ENCODE peak calls at places on chromosome 9, in eight cellular contexts. H, G, E, L, U, Q, Y and C are unnamed samples.

GRCh38 chr9:134611046-134611445 is 30.6 kb upstream of the COL5A1 start:
- DNase-seq in H (no peak), G (no peak), E (no peak), L (no peak), U (no peak), Q (no peak), Y (no peak), C (no peak)

GRCh38 chr9:127664678-127665507 is 41.9 kb upstream of the CFAP157 start:
- DNase-seq in H (no peak), G (peak), E (no peak), L (peak), U (no peak), Q (no peak), Y (no peak), C (no peak)

GRCh38 chr9:95981741-95982390 is 106.4 kb downstream of the ERCC6L2 start:
- DNase-seq in H (no peak), G (no peak), E (no peak), L (no peak), U (no peak), Q (no peak), Y (no peak), C (no peak)

GRCh38 chr9:120710110-120710981 is 3.9 kb downstream of the MEGF9 start:
- DNase-seq in H (peak), G (peak), E (peak), L (peak), U (no peak), Q (no peak), Y (no peak), C (peak)

GRCh38 chr9:69079186-69079585 is 43.6 kb downstream of the FXN start:
- DNase-seq in H (no peak), G (no peak), E (no peak), L (no peak), U (no peak), Q (no peak), Y (no peak), C (no peak)

GRCh38 chr9:94928271-94928670 is 201.8 kb downstream of the AOPEP start:
- DNase-seq in H (no peak), G (peak), E (no peak), L (no peak), U (no peak), Q (no peak), Y (no peak), C (no peak)

GRCh38 chr9:118059520-118060278 is 355.5 kb downstream of the TLR4 start:
- DNase-seq in H (peak), G (no peak), E (no peak), L (peak), U (no peak), Q (no peak), Y (no peak), C (no peak)

GRCh38 chr9:3528466-3528865 is 2.7 kb upstream of the RFX3 start:
- DNase-seq in H (no peak), G (no peak), E (no peak), L (no peak), U (no peak), Q (peak), Y (peak), C (peak)

GRCh38 chr9:97911528-97911927 is 10.8 kb downstream of the TRMO start:
- DNase-seq in H (no peak), G (no peak), E (no peak), L (no peak), U (no peak), Q (no peak), Y (no peak), C (no peak)

GRCh38 chr9:13445123-13445522 is 165.6 kb upstream of the MPDZ start:
- DNase-seq in H (no peak), G (no peak), E (no peak), L (no peak), U (no peak), Q (no peak), Y (no peak), C (no peak)

GRCh38 chr9:105608685-105609598 is 51.0 kb downstream of the FKTN start:
- DNase-seq in H (peak), G (peak), E (peak), L (peak), U (peak), Q (peak), Y (peak), C (peak)

GRCh38 chr9:36400332-36401178 is 486 bp upstream of the RNF38 start:
- DNase-seq in H (peak), G (peak), E (peak), L (peak), U (no peak), Q (peak), Y (peak), C (peak)

GRCh38 chr9:116476935-116477381 is 210.1 kb upstream of the TRIM32 start:
- DNase-seq in H (no peak), G (no peak), E (no peak), L (no peak), U (no peak), Q (no peak), Y (no peak), C (no peak)

GRCh38 chr9:92610470-92611420 is 59.2 kb downstream of the IPPK start:
- DNase-seq in H (no peak), G (no peak), E (no peak), L (no peak), U (no peak), Q (no peak), Y (no peak), C (no peak)

GRCh38 chr9:37965116-37965515 is 61.2 kb upstream of the SLC25A51 start:
- DNase-seq in H (no peak), G (no peak), E (no peak), L (no peak), U (no peak), Q (no peak), Y (no peak), C (no peak)

GRCh38 chr9:27333241-27334052 is 36.5 kb upstream of the EQTN start:
- DNase-seq in H (peak), G (peak), E (peak), L (peak), U (peak), Q (peak), Y (peak), C (peak)

DNA sequence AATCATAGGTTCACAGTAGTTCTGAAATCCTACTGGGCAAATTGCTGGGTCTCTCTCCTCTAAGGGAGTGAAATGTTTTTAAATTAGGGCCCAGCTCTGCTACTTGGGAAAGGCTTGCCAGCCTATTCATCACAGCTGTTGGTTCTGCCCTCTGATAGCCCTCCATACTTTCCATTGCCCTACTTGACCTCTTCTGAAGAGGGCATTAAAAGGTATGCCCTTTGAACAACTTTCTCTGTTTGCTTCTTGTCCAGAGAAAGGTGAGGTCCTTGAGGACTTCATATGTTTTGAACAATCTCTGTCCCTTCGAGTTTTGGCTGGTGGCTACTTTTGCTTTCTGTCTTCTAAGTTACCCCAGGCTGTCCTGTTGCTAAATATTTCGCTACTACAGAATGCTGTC is 62.3 kb upstream of the JAK2 start:
- DNase-seq in H (no peak), G (no peak), E (no peak), L (no peak), U (no peak), Q (no peak), Y (no peak), C (no peak)
- H3K27ac ChIP-seq in H (no peak), G (no peak), E (no peak), L (no peak), U (no peak), Q (peak), Y (no peak), C (no peak)

DNA sequence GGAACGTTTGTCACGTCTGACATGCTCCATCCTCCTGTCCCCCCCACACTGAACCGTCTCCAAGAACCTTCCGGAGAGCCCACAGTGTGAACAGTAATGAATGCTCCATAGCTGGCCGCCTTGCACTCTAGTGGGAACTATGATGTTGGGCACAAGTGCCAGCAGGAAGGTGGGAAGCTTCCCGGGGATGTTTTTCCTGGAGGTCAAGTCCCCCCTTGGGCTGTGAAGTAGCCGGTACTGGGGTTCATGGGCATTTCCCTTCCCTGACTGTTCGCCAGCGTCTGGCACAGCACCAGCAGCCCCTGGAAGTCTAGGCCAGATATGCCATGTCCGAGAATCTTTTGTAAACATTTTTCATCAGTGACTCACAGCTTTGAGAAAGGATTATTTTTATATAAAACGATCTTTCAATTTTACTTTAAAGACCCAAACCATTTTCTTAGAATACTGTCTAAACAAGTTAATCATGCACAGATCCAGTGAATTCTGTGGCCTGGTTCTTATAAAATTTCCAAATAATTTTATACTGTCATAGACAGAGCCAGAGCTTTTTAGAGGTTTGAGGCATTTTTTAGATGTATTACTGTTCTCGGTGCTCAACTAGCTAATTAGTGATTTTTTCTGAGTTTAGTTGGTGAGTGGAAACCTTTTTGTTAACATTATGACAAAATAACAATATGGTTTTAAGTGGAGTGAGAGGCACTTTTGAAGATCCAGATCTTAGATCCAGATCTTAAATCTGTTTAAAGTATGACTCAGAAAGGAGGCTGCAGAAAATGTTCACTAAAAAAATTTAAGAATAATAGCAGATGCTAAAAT is 11.6 kb downstream of the ABL1 start:
- DNase-seq in H (no peak), G (peak), E (no peak), L (no peak), U (no peak), Q (no peak), Y (no peak), C (no peak)
- TF ChIP-seq POLR2AphosphoS5 in H (no peak), G (no peak), E (no peak), L (no peak), U (no peak), Q (no peak), Y (no peak), C (no peak)

DNA sequence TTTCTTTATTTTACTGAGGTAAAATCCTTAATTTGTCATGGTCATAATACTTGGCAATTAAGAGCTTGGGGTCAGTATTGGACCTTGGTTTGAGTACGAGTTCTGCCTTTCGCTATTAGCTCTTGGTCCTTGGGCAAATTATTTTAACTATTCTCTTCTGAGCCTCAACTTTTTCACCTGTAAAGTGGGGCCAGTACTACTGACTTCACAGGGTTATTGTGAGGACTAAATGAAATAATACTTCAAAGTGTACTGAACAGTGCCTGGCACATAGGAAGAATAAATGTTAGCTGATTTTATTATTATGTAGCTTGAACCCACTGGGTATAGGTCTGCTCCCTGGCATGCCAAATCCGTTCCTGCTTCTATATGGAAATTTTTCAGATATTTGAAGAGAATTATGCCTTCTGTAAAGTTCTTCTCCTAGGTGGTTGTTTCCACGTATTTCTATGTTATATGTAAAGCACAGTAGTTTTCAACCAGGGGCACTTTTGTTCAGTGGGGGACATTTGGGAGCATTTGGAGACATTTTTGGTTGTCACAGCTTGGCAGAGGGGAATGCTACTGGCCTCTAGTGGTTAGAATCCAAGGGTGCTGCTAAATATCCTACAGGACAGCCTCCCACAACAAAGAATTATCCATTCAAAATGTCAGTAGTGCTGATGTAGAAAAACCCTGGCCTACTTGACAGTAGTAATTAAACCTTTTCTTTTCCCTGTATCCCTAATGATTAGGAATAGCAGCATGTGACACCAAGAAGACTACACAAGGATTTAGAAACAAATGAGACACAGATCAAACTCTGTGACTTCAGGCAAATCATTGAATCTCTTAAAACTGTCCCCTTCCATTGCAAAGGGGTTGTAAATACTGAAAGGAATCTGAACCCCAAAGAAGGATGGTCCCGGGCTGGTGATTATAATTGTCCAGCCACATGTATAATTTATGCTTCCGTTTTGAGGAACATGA is 4.5 kb downstream of the RCL1 start:
- DNase-seq in H (peak), G (peak), E (peak), L (peak), U (peak), Q (no peak), Y (no peak), C (no peak)
- TF ChIP-seq REST in H (no peak), G (no peak), E (no peak), L (no peak), U (no peak), Q (no peak), Y (no peak), C (no peak)

GRCh38 chr9:17906204-17906840 is 327.5 kb downstream of the SH3GL2 start:
- DNase-seq in H (peak), G (peak), E (no peak), L (no peak), U (no peak), Q (no peak), Y (no peak), C (no peak)
- H3K27ac ChIP-seq in H (no peak), G (no peak), E (no peak), L (no peak), U (no peak), Q (no peak), Y (no peak), C (no peak)

GRCh38 chr9:121736964-121737462 is 85.6 kb downstream of the DAB2IP start:
- DNase-seq in H (peak), G (peak), E (no peak), L (peak), U (no peak), Q (peak), Y (no peak), C (no peak)

GRCh38 chr9:121736147-121736721 is 84.8 kb downstream of the DAB2IP start:
- DNase-seq in H (peak), G (no peak), E (no peak), L (no peak), U (no peak), Q (peak), Y (no peak), C (no peak)

GRCh38 chr9:121735792-121736130 is 84.3 kb downstream of the DAB2IP start:
- DNase-seq in H (peak), G (no peak), E (no peak), L (no peak), U (no peak), Q (no peak), Y (no peak), C (no peak)

GRCh38 chr9:121734465-121734864 is 83.0 kb downstream of the DAB2IP start:
- DNase-seq in H (no peak), G (no peak), E (no peak), L (no peak), U (no peak), Q (no peak), Y (no peak), C (no peak)

DNA sequence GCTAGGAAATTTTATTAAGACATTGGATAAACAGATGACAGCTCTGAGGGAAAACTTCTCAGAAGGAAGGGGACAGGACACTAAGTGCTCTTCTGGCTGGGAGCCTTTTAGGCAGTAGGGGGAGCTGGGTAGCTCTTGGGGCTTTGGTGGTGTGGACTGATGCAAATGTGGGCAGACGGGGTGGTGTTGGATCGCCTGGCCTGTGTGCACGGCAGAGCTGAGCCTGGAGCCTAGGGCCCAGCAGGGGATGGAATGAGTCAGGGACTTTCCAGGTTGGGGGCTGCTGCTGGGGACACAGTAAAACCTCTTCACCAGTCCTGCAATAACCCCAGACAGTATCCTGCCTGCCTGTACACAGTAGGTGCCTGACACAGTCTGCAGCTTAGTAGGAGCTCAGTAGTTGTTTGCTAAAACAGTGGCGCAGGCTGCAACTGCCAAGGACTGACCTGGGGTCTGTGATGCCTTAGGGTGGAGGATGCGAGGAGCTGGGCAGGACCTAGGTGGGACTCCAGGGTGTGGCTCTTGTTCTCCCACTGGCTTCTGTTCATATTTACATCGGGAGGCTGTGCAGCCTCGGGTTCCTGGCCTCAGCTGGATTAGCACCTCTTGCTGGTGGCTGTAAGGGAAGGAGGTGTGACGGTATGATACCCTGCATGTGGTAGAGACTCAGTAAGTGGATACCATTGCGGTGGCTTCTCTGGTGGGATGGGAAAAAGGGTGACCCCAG is 83.8 kb downstream of the DAB2IP start:
- DNase-seq in H (peak), G (no peak), E (no peak), L (peak), U (no peak), Q (peak), Y (no peak), C (no peak)
- TF ChIP-seq POLR2AphosphoS5 in H (no peak), G (no peak), E (no peak), L (no peak), U (no peak), Q (no peak), Y (no peak), C (no peak)